ENCODE peak calls at places on chromosome 21, in four cellular contexts. One of them, this sample, is unnamed.

GRCh38 chr21:31284797-31285397 is 59.2 kb downstream of the TIAM1 start:
- DNase-seq in HCT116: peak; percentile 58
- DNase-seq in K562: no peak
- DNase-seq in GM12878: no peak
- DNase-seq in this sample: no peak

GRCh38 chr21:32348604-32349332 is 44.0 kb downstream of the URB1 start:
- DNase-seq in HCT116: no peak
- DNase-seq in K562: no peak
- DNase-seq in GM12878: no peak
- DNase-seq in this sample: peak; percentile 66

GRCh38 chr21:36751383-36751782 is 52.5 kb downstream of the SIM2 start:
- DNase-seq in HCT116: no peak
- DNase-seq in K562: no peak
- DNase-seq in GM12878: no peak
- DNase-seq in this sample: no peak

GRCh38 chr21:24045775-24046215 is 1561.5 kb downstream of the MRPL39 start:
- DNase-seq in HCT116: no peak
- DNase-seq in K562: peak; percentile 5
- DNase-seq in GM12878: no peak
- DNase-seq in this sample: peak; percentile 38

GRCh38 chr21:39670741-39671140 is 58.0 kb downstream of the B3GALT5 start:
- DNase-seq in HCT116: no peak
- DNase-seq in K562: no peak
- DNase-seq in GM12878: no peak
- DNase-seq in this sample: no peak

GRCh38 chr21:30733026-30733425 is 14.0 kb downstream of the KRTAP21-2 start:
- DNase-seq in HCT116: no peak
- DNase-seq in K562: no peak
- DNase-seq in GM12878: no peak
- DNase-seq in this sample: no peak

GRCh38 chr21:16932314-16932713 is 580.5 kb upstream of the CXADR start:
- DNase-seq in HCT116: no peak
- DNase-seq in K562: no peak
- DNase-seq in GM12878: no peak
- DNase-seq in this sample: no peak

GRCh38 chr21:33024278-33025103 is 1.2 kb upstream of the OLIG2 start:
- DNase-seq in HCT116: no peak
- DNase-seq in K562: no peak
- DNase-seq in GM12878: no peak
- DNase-seq in this sample: no peak

GRCh38 chr21:40019076-40019475 is 151.8 kb downstream of the PCP4 start:
- DNase-seq in HCT116: no peak
- DNase-seq in K562: no peak
- DNase-seq in GM12878: no peak
- DNase-seq in this sample: no peak

GRCh38 chr21:39634507-39634906 is 21.8 kb downstream of the B3GALT5 start:
- DNase-seq in HCT116: no peak
- DNase-seq in K562: no peak
- DNase-seq in GM12878: no peak
- DNase-seq in this sample: no peak

GRCh38 chr21:46406001-46406400 is 52.7 kb upstream of the DIP2A start:
- DNase-seq in HCT116: no peak
- DNase-seq in K562: no peak
- DNase-seq in GM12878: no peak
- DNase-seq in this sample: no peak

GRCh38 chr21:45887121-45887611 is 94.4 kb upstream of the COL6A1 start:
- DNase-seq in HCT116: no peak
- DNase-seq in K562: no peak
- DNase-seq in GM12878: no peak
- DNase-seq in this sample: no peak

GRCh38 chr21:17583898-17584297 is 28.8 kb downstream of the BTG3 start:
- DNase-seq in HCT116: no peak
- DNase-seq in K562: no peak
- DNase-seq in GM12878: no peak
- DNase-seq in this sample: no peak

GRCh38 chr21:36658926-36659325 is 40.0 kb upstream of the SIM2 start:
- DNase-seq in HCT116: no peak
- DNase-seq in K562: no peak
- DNase-seq in GM12878: no peak
- DNase-seq in this sample: no peak

GRCh38 chr21:43361493-43362296 is 65.2 kb downstream of the SIK1 start:
- DNase-seq in HCT116: no peak
- DNase-seq in K562: no peak
- DNase-seq in GM12878: peak; percentile 73
- DNase-seq in this sample: no peak

GRCh38 chr21:45651921-45652320 is 8.4 kb downstream of the PCBP3 start:
- DNase-seq in HCT116: no peak
- DNase-seq in K562: no peak
- DNase-seq in GM12878: no peak
- DNase-seq in this sample: no peak

GRCh38 chr21:24938592-24938991 is 668.7 kb downstream of the MRPL39 start:
- DNase-seq in HCT116: no peak
- DNase-seq in K562: peak; percentile 5
- DNase-seq in GM12878: no peak
- DNase-seq in this sample: no peak

GRCh38 chr21:21232320-21232719 is 234.1 kb downstream of the NCAM2 start:
- DNase-seq in HCT116: no peak
- DNase-seq in K562: no peak
- DNase-seq in GM12878: no peak
- DNase-seq in this sample: peak; percentile 73

GRCh38 chr21:36917487-36918158 is 48.8 kb downstream of the HLCS start:
- DNase-seq in HCT116: no peak
- DNase-seq in K562: peak; percentile 25
- DNase-seq in GM12878: no peak
- DNase-seq in this sample: peak; percentile 80

GRCh38 chr21:40507978-40508377 is 339.0 kb downstream of the DSCAM start:
- DNase-seq in HCT116: no peak
- DNase-seq in K562: no peak
- DNase-seq in GM12878: no peak
- DNase-seq in this sample: no peak

GRCh38 chr21:31991356-31992331 is 118.8 kb downstream of the HUNK start:
- DNase-seq in HCT116: no peak
- DNase-seq in K562: no peak
- DNase-seq in GM12878: no peak
- DNase-seq in this sample: peak; percentile 16

GRCh38 chr21:33069243-33069642 is 698 bp upstream of the OLIG1 start:
- DNase-seq in HCT116: no peak
- DNase-seq in K562: no peak
- DNase-seq in GM12878: no peak
- DNase-seq in this sample: no peak

GRCh38 chr21:43370091-43370658 is 56.8 kb downstream of the SIK1 start:
- DNase-seq in HCT116: no peak
- DNase-seq in K562: no peak
- DNase-seq in GM12878: no peak
- DNase-seq in this sample: no peak

GRCh38 chr21:46207920-46208571 is 20.5 kb downstream of the LSS start:
- DNase-seq in HCT116: no peak
- DNase-seq in K562: no peak
- DNase-seq in GM12878: no peak
- DNase-seq in this sample: no peak

GRCh38 chr21:32807717-32808380 is 36.3 kb upstream of the PAXBP1 start:
- DNase-seq in HCT116: no peak
- DNase-seq in K562: no peak
- DNase-seq in GM12878: no peak
- DNase-seq in this sample: no peak

GRCh38 chr21:32276671-32277070 is 2.2 kb downstream of the MIS18A start:
- DNase-seq in HCT116: no peak
- DNase-seq in K562: no peak
- DNase-seq in GM12878: no peak
- DNase-seq in this sample: no peak

GRCh38 chr21:39726133-39726532 is 18.9 kb upstream of the IGSF5 start:
- DNase-seq in HCT116: no peak
- DNase-seq in K562: no peak
- DNase-seq in GM12878: no peak
- DNase-seq in this sample: no peak

GRCh38 chr21:26835027-26835713 is 10.0 kb downstream of the ADAMTS1 start:
- DNase-seq in HCT116: no peak
- DNase-seq in K562: no peak
- DNase-seq in GM12878: no peak
- DNase-seq in this sample: no peak

DNA sequence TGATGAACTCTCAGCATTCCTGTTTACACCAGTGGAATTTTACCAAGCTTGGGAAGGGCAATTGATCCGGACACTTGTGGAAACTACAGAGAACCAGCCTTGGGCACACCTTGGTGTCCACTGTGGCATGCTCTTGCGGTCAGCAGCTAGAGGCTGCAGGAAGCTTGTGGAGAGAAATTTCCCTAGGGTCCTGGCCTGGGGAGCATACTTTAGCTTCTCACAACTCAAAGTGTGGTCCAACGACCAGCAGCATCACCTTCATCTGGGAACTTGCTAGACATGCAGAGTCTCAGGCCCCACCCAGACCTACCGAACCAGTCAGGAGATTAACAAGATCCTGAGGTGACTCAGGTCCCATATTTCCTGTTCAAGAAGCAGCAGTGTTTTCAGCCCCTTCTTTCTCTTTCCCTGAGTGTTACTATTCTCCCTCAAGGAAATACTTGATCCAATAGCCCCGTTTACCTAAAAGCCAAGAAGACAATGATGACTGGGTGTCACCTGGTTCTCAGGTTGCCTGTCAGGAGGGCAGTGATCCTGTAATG is 55.7 kb upstream of the KCNE2 start:
- DNase-seq in HCT116: no peak
- DNase-seq in K562: no peak
- DNase-seq in GM12878: no peak
- DNase-seq in this sample: no peak
- TF ChIP-seq JUND in HCT116: no peak
- TF ChIP-seq JUND in K562: no peak
- TF ChIP-seq JUND in GM12878: no peak
- TF ChIP-seq JUND in this sample: no peak

GRCh38 chr21:28699591-28700259 is 293.0 kb downstream of the LTN1 start:
- DNase-seq in HCT116: no peak
- DNase-seq in K562: no peak
- DNase-seq in GM12878: no peak
- DNase-seq in this sample: peak; percentile 77

GRCh38 chr21:28704746-28705145 is 287.9 kb downstream of the LTN1 start:
- DNase-seq in HCT116: no peak
- DNase-seq in K562: no peak
- DNase-seq in GM12878: no peak
- DNase-seq in this sample: no peak

DNA sequence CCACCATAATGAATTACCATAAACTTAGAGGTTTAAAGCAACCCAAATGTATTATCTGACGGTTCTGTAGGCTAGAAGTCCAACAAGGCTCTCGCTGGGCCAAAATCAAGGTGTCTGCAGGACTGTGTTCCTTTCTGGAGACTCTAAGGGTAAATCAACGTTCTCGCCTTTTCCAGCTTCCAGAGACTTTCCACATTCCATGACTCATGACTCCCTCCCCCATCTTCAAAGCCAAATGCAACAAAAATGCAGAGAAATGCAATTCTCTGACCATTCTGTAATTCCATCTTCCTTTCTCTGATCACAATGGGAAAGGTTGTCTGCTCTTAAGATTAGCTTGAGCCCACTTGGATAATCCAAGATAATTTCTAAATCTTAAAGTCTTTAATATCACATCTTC is 287.1 kb downstream of the LTN1 start:
- DNase-seq in HCT116: no peak
- DNase-seq in K562: no peak
- DNase-seq in GM12878: no peak
- DNase-seq in this sample: no peak
- TF ChIP-seq JUND in HCT116: no peak
- TF ChIP-seq JUND in K562: no peak
- TF ChIP-seq JUND in GM12878: no peak
- TF ChIP-seq JUND in this sample: no peak

GRCh38 chr21:15742694-15743093 is 12.9 kb downstream of the USP25 start:
- DNase-seq in HCT116: no peak
- DNase-seq in K562: no peak
- DNase-seq in GM12878: no peak
- DNase-seq in this sample: no peak

GRCh38 chr21:15740383-15740782 is 10.6 kb downstream of the USP25 start:
- DNase-seq in HCT116: no peak
- DNase-seq in K562: no peak
- DNase-seq in GM12878: no peak
- DNase-seq in this sample: no peak

GRCh38 chr21:15743593-15743992 is 13.8 kb downstream of the USP25 start:
- DNase-seq in HCT116: no peak
- DNase-seq in K562: no peak
- DNase-seq in GM12878: no peak
- DNase-seq in this sample: no peak

GRCh38 chr21:15742052-15742451 is 12.3 kb downstream of the USP25 start:
- DNase-seq in HCT116: no peak
- DNase-seq in K562: peak; percentile 39
- DNase-seq in GM12878: no peak
- DNase-seq in this sample: no peak

DNA sequence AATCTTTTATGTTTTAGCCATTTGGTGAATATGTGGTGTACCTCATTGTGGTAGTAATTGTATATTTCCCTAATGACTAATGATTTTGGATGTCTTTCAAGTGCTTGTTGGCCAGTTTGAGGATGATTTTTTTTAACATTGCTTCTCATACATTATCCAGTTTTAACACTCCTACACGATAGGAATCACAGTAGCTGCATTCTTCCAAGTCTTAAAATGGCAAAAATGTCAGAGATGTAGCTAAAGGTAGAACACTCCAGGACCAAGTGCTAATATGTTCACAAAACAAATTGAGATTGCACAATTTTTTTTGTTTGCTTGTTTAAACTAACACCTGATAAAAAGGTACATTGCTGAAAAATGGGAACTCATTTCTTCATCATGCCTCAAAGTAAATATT is 11.7 kb downstream of the USP25 start:
- DNase-seq in HCT116: no peak
- DNase-seq in K562: no peak
- DNase-seq in GM12878: no peak
- DNase-seq in this sample: no peak
- TF ChIP-seq JUND in HCT116: no peak
- TF ChIP-seq JUND in K562: no peak
- TF ChIP-seq JUND in GM12878: no peak
- TF ChIP-seq JUND in this sample: no peak

GRCh38 chr21:14121719-14122118 is 89.0 kb downstream of the LIPI start:
- DNase-seq in HCT116: no peak
- DNase-seq in K562: no peak
- DNase-seq in GM12878: no peak
- DNase-seq in this sample: no peak

GRCh38 chr21:14115646-14116045 is 95.1 kb downstream of the LIPI start:
- DNase-seq in HCT116: no peak
- DNase-seq in K562: no peak
- DNase-seq in GM12878: no peak
- DNase-seq in this sample: no peak

GRCh38 chr21:14116080-14116481 is 94.7 kb downstream of the LIPI start:
- DNase-seq in HCT116: no peak
- DNase-seq in K562: no peak
- DNase-seq in GM12878: peak; percentile 63
- DNase-seq in this sample: no peak

GRCh38 chr21:14120091-14120734 is 90.5 kb downstream of the LIPI start:
- DNase-seq in HCT116: no peak
- DNase-seq in K562: peak; percentile 43
- DNase-seq in GM12878: peak; percentile 23
- DNase-seq in this sample: peak; percentile 74

DNA sequence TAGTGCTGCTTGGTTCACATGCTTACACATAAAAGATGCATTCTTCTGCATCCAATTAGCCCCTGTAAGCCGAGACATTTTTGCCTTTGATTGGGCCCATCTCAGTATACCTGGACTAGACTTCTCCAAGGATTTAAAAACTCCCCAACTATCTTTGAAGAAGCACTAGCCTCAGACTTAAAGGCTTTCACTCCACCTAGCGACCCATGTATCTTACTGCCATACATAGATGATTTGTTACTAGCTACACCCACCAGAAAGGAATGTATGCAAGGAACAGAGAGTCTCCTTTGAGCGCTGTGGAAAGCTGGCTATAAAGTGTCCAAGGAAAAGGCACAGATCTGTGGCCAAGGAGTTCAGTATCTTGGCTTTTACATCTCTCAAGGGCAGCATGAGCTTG is 91.7 kb downstream of the LIPI start:
- DNase-seq in HCT116: no peak
- DNase-seq in K562: peak; percentile 19
- DNase-seq in GM12878: no peak
- DNase-seq in this sample: peak; percentile 44
- TF ChIP-seq JUND in HCT116: no peak
- TF ChIP-seq JUND in K562: no peak
- TF ChIP-seq JUND in GM12878: no peak
- TF ChIP-seq JUND in this sample: no peak

This sample was measured in T47D.